ENCODE peak calls at places on chromosomes 4 and X, in eight cellular contexts. Z, Q, E, I, J, H, U and M are unnamed samples.

GRCh38 chr4:140005699-140006098 is 148.3 kb downstream of the MAML3 start:
- DNase-seq in Q (no peak), H (peak), Z (no peak), J (no peak), I (no peak), E (peak), U (no peak), M (no peak)

GRCh38 chr4:113673450-113673849 is 88.1 kb downstream of the CAMK2D start:
- DNase-seq in Z (peak), E (peak), J (peak), U (peak), I (peak), H (no peak), Q (peak), M (peak)

GRCh38 chr4:154743683-154744340 is at the start of gene LRAT:
- DNase-seq in Q (peak), U (no peak), J (no peak), Z (peak), E (peak), I (peak), H (peak), M (peak)

GRCh38 chr4:139734201-139734874 is 68.7 kb downstream of the MGST2 start:
- DNase-seq in H (no peak), E (no peak), Q (no peak), J (no peak), U (no peak), I (peak), Z (no peak), M (peak)

GRCh38 chr4:154399259-154399974 is 92.2 kb downstream of the DCHS2 start:
- DNase-seq in E (peak), I (peak), J (no peak), H (no peak), Q (no peak), U (no peak), Z (peak), M (peak)

GRCh38 chr4:114028071-114028470 is 48.6 kb upstream of the ARSJ start:
- DNase-seq in H (no peak), I (no peak), U (no peak), E (peak), Z (no peak), Q (no peak), J (no peak), M (no peak)

GRCh38 chrX:69063486-69063885 is 101.8 kb downstream of the PJA1 start:
- DNase-seq in U (no peak), E (no peak), H (no peak), Z (no peak), Q (no peak), J (no peak), I (no peak), M (no peak)

GRCh38 chrX:40952855-40953254 is 132.4 kb upstream of the USP9X start:
- DNase-seq in J (no peak), I (no peak), E (peak), U (no peak), Q (no peak), Z (no peak), H (no peak), M (no peak)

GRCh38 chrX:30822719-30823118 is 66.3 kb downstream of the TAB3 start:
- DNase-seq in E (no peak), H (no peak), Q (no peak), U (no peak), J (no peak), Z (no peak), I (no peak), M (no peak)

GRCh38 chr4:154120277-154120676 is 331.4 kb upstream of the SFRP2 start:
- DNase-seq in H (no peak), J (no peak), I (no peak), E (no peak), U (peak), Q (no peak), Z (no peak), M (no peak)

GRCh38 chr4:1497189-1497801 is 91.1 kb upstream of the NKX1-1 start:
- DNase-seq in J (no peak), H (no peak), Z (no peak), I (no peak), E (no peak), Q (no peak), U (no peak), M (no peak)

GRCh38 chrX:149982310-149982709 is 44.0 kb upstream of the EOLA2 start:
- DNase-seq in H (no peak), Q (no peak), U (no peak), J (no peak), Z (no peak), E (no peak), I (no peak), M (no peak)

GRCh38 chr4:81135501-81135900 is 79.5 kb downstream of the PRKG2 start:
- DNase-seq in U (no peak), E (peak), I (no peak), Q (no peak), H (no peak), J (no peak), Z (no peak), M (no peak)

GRCh38 chrX:154490021-154490413 is 412 bp downstream of the SLC10A3 start:
- DNase-seq in J (peak), Z (peak), I (peak), Q (no peak), E (peak), H (peak), U (peak), M (no peak)

GRCh38 chr4:107391630-107392028 is 328.4 kb downstream of the PAPSS1 start:
- DNase-seq in Z (no peak), I (no peak), E (no peak), J (no peak), Q (no peak), U (no peak), H (no peak), M (no peak)

GRCh38 chr4:184548651-184549341 is 74.4 kb upstream of the IRF2 start:
- DNase-seq in U (no peak), I (no peak), Z (peak), H (no peak), J (no peak), E (no peak), Q (no peak), M (peak)

GRCh38 chr4:170888660-170889059 is 798.9 kb upstream of the AADAT start:
- DNase-seq in Z (no peak), H (no peak), Q (no peak), E (no peak), J (no peak), I (no peak), U (no peak), M (no peak)

GRCh38 chrX:116342903-116343302 is 93.5 kb upstream of the SLC6A14 start:
- DNase-seq in E (no peak), Z (no peak), J (no peak), Q (no peak), U (no peak), I (no peak), H (no peak), M (no peak)

GRCh38 chr4:44725861-44726820 is at the start of gene GNPDA2:
- DNase-seq in H (peak), U (peak), J (peak), E (peak), Z (peak), Q (peak), I (peak), M (peak)
- TF ChIP-seq CTCF in H (peak), U (peak), J (peak), E (peak), Z (no peak), Q (no peak), I (peak), M (no peak)

GRCh38 chrX:112279940-112280339 is 197.4 kb upstream of the TRPC5 start:
- DNase-seq in Z (no peak), J (no peak), H (no peak), Q (no peak), I (no peak), U (no peak), E (no peak), M (no peak)
- TF ChIP-seq EZH2phosphoT487 in Z (no peak), J (no peak), H (no peak), Q (no peak), I (no peak), U (no peak), E (no peak), M (no peak)

GRCh38 chr4:43709443-43709842 is 739.2 kb downstream of the KCTD8 start:
- DNase-seq in Q (no peak), I (no peak), E (peak), J (no peak), H (no peak), U (no peak), Z (no peak), M (no peak)
- TF ChIP-seq CTCF in Q (no peak), I (no peak), E (peak), J (peak), H (no peak), U (peak), Z (peak), M (peak)

GRCh38 chrX:307261-308111 is 11.1 kb downstream of the GTPBP6 start:
- DNase-seq in Q (no peak), I (no peak), Z (peak), J (no peak), U (no peak), H (no peak), E (no peak), M (no peak)

GRCh38 chrX:310621-311155 is 7.9 kb downstream of the GTPBP6 start:
- DNase-seq in J (no peak), Z (no peak), E (no peak), H (peak), Q (no peak), I (no peak), U (no peak), M (no peak)

GRCh38 chrX:311156-312129 is 7.2 kb downstream of the GTPBP6 start:
- DNase-seq in E (no peak), I (no peak), H (no peak), U (no peak), Z (no peak), Q (no peak), J (no peak), M (no peak)

GRCh38 chrX:312621-313331 is 5.8 kb downstream of the GTPBP6 start:
- DNase-seq in Z (no peak), Q (no peak), U (no peak), I (no peak), J (no peak), E (no peak), H (no peak), M (no peak)

DNA sequence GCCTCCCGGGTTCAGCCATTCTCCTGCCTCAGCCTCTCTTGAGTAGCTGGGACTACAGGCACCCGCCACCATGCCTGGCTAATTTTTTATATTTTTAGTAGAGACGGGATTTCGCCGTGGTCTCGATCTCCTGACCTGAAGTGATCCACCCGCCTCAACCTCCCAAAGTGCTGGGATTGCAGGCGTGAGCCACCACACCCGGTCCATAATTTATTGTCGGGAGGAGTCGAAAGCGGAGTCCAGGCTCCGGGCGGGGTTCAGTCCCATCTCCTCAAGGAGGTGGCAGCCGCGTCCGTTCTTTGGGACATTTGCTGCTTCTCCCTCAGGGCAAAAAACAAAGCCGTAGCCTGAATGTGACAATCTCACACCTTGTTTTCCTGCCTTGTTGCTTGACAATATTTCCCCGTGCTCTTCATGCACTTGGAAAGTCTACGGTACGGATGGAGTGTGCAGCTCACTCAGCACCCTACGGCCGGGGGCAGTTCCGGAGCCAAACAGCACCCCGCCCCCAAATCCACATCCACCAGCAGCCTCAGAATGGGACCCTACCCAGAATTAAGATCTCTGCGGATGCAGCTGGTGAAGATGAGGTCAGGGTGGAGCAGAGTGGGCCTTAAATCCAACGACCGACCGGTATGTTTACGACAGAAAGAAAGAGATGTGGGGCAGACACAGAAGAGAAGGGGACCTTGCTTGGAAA is 9.6 kb downstream of the GTPBP6 start:
- DNase-seq in U (no peak), Q (no peak), J (no peak), E (no peak), Z (no peak), I (no peak), H (no peak), M (no peak)
- TF ChIP-seq EZH2phosphoT487 in U (no peak), Q (no peak), J (no peak), E (no peak), Z (no peak), I (no peak), H (no peak), M (no peak)

GRCh38 chr4:41934813-41935651 is at the start of gene TMEM33:
- DNase-seq in I (peak), Z (peak), E (peak), J (peak), Q (peak), U (peak), H (peak), M (peak)
- TF ChIP-seq CTCF in I (peak), Z (no peak), E (no peak), J (peak), Q (no peak), U (no peak), H (peak), M (peak)

DNA sequence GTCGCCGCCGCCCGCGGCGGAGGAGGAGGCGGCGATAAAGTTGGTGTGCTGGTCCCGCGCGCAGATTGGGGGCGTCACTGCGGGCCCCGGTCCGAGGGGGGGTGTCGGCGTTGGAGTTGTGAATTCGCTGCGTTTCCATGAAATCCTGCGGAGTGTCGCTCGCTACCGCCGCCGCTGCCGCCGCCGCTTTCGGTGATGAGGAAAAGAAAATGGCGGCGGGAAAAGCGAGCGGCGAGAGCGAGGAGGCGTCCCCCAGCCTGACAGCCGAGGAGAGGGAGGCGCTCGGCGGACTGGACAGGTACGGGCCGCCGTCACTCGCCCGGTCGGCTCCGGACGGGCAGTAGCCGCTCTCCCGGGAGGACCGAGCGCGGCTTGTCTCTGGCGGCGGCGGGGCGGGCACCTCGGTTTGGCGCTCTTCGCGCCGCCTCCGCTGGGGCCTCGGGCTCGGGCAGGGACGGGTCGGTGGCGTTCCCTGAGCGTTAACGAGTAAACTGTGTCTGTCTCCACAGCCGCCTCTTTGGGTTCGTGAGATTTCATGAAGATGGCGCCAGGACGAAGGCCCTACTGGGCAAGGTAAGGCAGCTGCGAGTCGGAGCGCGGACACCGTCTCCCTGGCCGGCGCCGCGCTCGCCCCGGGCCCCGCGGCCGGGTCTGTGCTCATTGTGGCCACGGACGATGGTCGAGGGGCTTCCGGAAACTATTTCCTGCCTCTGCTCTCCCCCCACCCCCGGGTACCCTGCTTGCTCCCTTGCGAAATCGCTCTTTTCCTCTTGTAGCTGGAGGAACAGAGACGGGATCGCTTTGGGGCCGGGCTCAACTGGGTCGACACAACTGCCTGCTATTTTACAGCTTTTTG is 655 bp downstream of the KDM6A start:
- DNase-seq in Z (peak), Q (no peak), J (peak), E (peak), H (peak), U (peak), I (peak), M (peak)
- TF ChIP-seq EZH2phosphoT487 in Z (no peak), Q (no peak), J (no peak), E (no peak), H (no peak), U (no peak), I (no peak), M (no peak)